ENCODE peak calls at places on chromosomes 6 and 20, in ten cellular contexts. L is right cardiac atrium, A is foreskin fibroblast, V is HepG2, D is right lobe of liver, P is OCI-LY7, U is choroid plexus epithelial cell, X is ascending aorta, C is transverse colon, T is cardiac fibroblast. M is an unnamed sample.

GRCh38 chr20:42714298-42715141 is 475.2 kb downstream of the PTPRT start:
- DNase-seq in L (no peak), A (no peak), V (no peak), D (no peak), P (no peak), U (peak), X (no peak), C (no peak), T (no peak), M (no peak)

GRCh38 chr6:146331008-146331407 is 212.6 kb upstream of the RAB32 start:
- DNase-seq in L (no peak), A (no peak), V (no peak), D (no peak), P (no peak), U (no peak), X (no peak), C (no peak), T (no peak), M (no peak)

GRCh38 chr6:133895573-133896343 is 6.8 kb downstream of the TCF21 start:
- DNase-seq in L (peak), A (peak), V (no peak), D (no peak), P (no peak), U (peak), X (no peak), C (no peak), T (peak), M (no peak)

GRCh38 chr6:11221623-11222384 is 10.7 kb downstream of the NEDD9 start:
- DNase-seq in L (no peak), A (no peak), V (no peak), D (no peak), P (no peak), U (no peak), X (no peak), C (no peak), T (no peak), M (no peak)

GRCh38 chr6:105628156-105628860 is 225.4 kb upstream of the PREP start:
- DNase-seq in L (no peak), A (no peak), V (no peak), D (no peak), P (no peak), U (no peak), X (no peak), C (no peak), T (no peak), M (no peak)

GRCh38 chr6:11006060-11006459 is 38.0 kb downstream of the ELOVL2 start:
- DNase-seq in L (no peak), A (peak), V (peak), D (no peak), P (no peak), U (peak), X (no peak), C (no peak), T (no peak), M (no peak)

GRCh38 chr20:30284533-30284932 is 972.9 kb upstream of the DEFB115 start:
- DNase-seq in L (no peak), A (no peak), V (no peak), D (no peak), P (no peak), U (no peak), X (no peak), C (no peak), T (no peak), M (no peak)

GRCh38 chr20:57409316-57409671 is 18.1 kb downstream of the RBM38 start:
- DNase-seq in L (peak), A (no peak), V (no peak), D (no peak), P (no peak), U (no peak), X (no peak), C (no peak), T (no peak), M (no peak)

GRCh38 chr6:135212020-135212806 is 31.1 kb downstream of the MYB start:
- DNase-seq in L (no peak), A (peak), V (no peak), D (no peak), P (no peak), U (peak), X (no peak), C (no peak), T (no peak), M (no peak)

GRCh38 chr6:142048593-142048980 is 84.1 kb upstream of the GJE1 start:
- DNase-seq in L (no peak), A (no peak), V (no peak), D (no peak), P (no peak), U (no peak), X (no peak), C (no peak), T (no peak), M (no peak)

GRCh38 chr6:157466340-157466643 is 85.3 kb downstream of the ZDHHC14 start:
- DNase-seq in L (no peak), A (no peak), V (no peak), D (no peak), P (no peak), U (no peak), X (no peak), C (no peak), T (no peak), M (no peak)

GRCh38 chr6:100456881-100457220 is 7.9 kb downstream of the SIM1 start:
- DNase-seq in L (no peak), A (peak), V (no peak), D (no peak), P (no peak), U (no peak), X (no peak), C (no peak), T (no peak), M (no peak)

GRCh38 chr20:9926476-9926875 is 87.6 kb upstream of the PAK5 start:
- DNase-seq in L (no peak), A (no peak), V (no peak), D (no peak), P (no peak), U (no peak), X (no peak), C (no peak), T (no peak), M (no peak)

GRCh38 chr6:119575721-119576120 is 226.2 kb upstream of the MAN1A1 start:
- DNase-seq in L (no peak), A (peak), V (no peak), D (no peak), P (no peak), U (peak), X (no peak), C (no peak), T (peak), M (no peak)

GRCh38 chr6:135540207-135540877 is 42.8 kb upstream of the AHI1 start:
- DNase-seq in L (peak), A (peak), V (no peak), D (no peak), P (no peak), U (peak), X (no peak), C (no peak), T (peak), M (peak)

GRCh38 chr6:158669145-158670035 is 19.5 kb downstream of the SYTL3 start:
- DNase-seq in L (no peak), A (peak), V (no peak), D (no peak), P (no peak), U (peak), X (no peak), C (no peak), T (no peak), M (no peak)

GRCh38 chr6:34414999-34415858 is 10.6 kb downstream of the RPS10 start:
- DNase-seq in L (peak), A (peak), V (peak), D (no peak), P (peak), U (peak), X (no peak), C (peak), T (peak), M (peak)

GRCh38 chr20:49482173-49482572 is 295 bp downstream of the KCNB1 start:
- DNase-seq in L (no peak), A (no peak), V (no peak), D (no peak), P (no peak), U (no peak), X (no peak), C (no peak), T (no peak), M (no peak)

GRCh38 chr20:8646026-8646425 is 422.9 kb upstream of the PLCB4 start:
- DNase-seq in L (no peak), A (peak), V (no peak), D (no peak), P (no peak), U (no peak), X (no peak), C (no peak), T (peak), M (no peak)

GRCh38 chr20:8032499-8032898 is 12.9 kb upstream of the TMX4 start:
- DNase-seq in L (no peak), A (no peak), V (no peak), D (no peak), P (no peak), U (no peak), X (no peak), C (no peak), T (no peak), M (no peak)

GRCh38 chr6:139378226-139378625 is 3.8 kb upstream of the CITED2 start:
- DNase-seq in L (no peak), A (no peak), V (no peak), D (no peak), P (no peak), U (no peak), X (no peak), C (no peak), T (no peak), M (no peak)

GRCh38 chr20:43383026-43383795 is 74.5 kb upstream of the SRSF6 start:
- DNase-seq in L (peak), A (no peak), V (no peak), D (no peak), P (no peak), U (no peak), X (no peak), C (no peak), T (peak), M (peak)

GRCh38 chr6:106324726-106325335 is 729 bp downstream of the ATG5 start:
- DNase-seq in L (no peak), A (peak), V (no peak), D (no peak), P (peak), U (peak), X (no peak), C (no peak), T (peak), M (no peak)

GRCh38 chr6:80553071-80553740 is 446.7 kb downstream of the BCKDHB start:
- DNase-seq in L (peak), A (no peak), V (no peak), D (no peak), P (no peak), U (peak), X (no peak), C (no peak), T (no peak), M (no peak)

GRCh38 chr6:5325173-5325572 is 63.9 kb downstream of the FARS2 start:
- DNase-seq in L (no peak), A (no peak), V (no peak), D (no peak), P (no peak), U (no peak), X (no peak), C (no peak), T (no peak), M (peak)

GRCh38 chr6:128139519-128139918 is 238.7 kb upstream of the THEMIS start:
- DNase-seq in L (no peak), A (peak), V (peak), D (no peak), P (no peak), U (peak), X (no peak), C (no peak), T (peak), M (no peak)

GRCh38 chr6:138107752-138108592 is 753 bp upstream of the PERP start:
- DNase-seq in L (no peak), A (no peak), V (peak), D (peak), P (no peak), U (no peak), X (no peak), C (peak), T (no peak), M (no peak)

GRCh38 chr6:109767961-109768360 is 76.9 kb downstream of the FIG4 start:
- DNase-seq in L (no peak), A (peak), V (no peak), D (no peak), P (no peak), U (no peak), X (no peak), C (no peak), T (peak), M (no peak)

GRCh38 chr6:6332240-6332639 is 11.8 kb upstream of the F13A1 start:
- DNase-seq in L (no peak), A (no peak), V (no peak), D (no peak), P (peak), U (no peak), X (no peak), C (no peak), T (no peak), M (peak)

GRCh38 chr6:292506-293184 is 358 bp downstream of the DUSP22 start:
- DNase-seq in L (peak), A (peak), V (peak), D (peak), P (peak), U (peak), X (no peak), C (peak), T (peak), M (peak)

GRCh38 chr20:53890434-53891305 is 179.7 kb downstream of the BCAS1 start:
- DNase-seq in L (no peak), A (peak), V (no peak), D (no peak), P (no peak), U (no peak), X (no peak), C (peak), T (no peak), M (no peak)

GRCh38 chr6:14499804-14500203 is 382.2 kb downstream of the CD83 start:
- DNase-seq in L (no peak), A (peak), V (no peak), D (no peak), P (no peak), U (peak), X (no peak), C (no peak), T (peak), M (no peak)

GRCh38 chr6:112231609-112232060 is 22.7 kb downstream of the LAMA4 start:
- DNase-seq in L (no peak), A (peak), V (no peak), D (no peak), P (no peak), U (peak), X (no peak), C (no peak), T (peak), M (no peak)

GRCh38 chr6:16305246-16305725 is 66.9 kb downstream of the GMPR start:
- DNase-seq in L (no peak), A (no peak), V (peak), D (no peak), P (no peak), U (no peak), X (no peak), C (peak), T (no peak), M (peak)

GRCh38 chr20:24842591-24843442 is 106.3 kb upstream of the CST7 start:
- DNase-seq in L (no peak), A (no peak), V (no peak), D (no peak), P (peak), U (no peak), X (no peak), C (peak), T (no peak), M (peak)

GRCh38 chr6:160348209-160348551 is at the start of gene SLC22A3:
- DNase-seq in L (peak), A (peak), V (no peak), D (peak), P (no peak), U (no peak), X (no peak), C (peak), T (no peak), M (no peak)

DNA sequence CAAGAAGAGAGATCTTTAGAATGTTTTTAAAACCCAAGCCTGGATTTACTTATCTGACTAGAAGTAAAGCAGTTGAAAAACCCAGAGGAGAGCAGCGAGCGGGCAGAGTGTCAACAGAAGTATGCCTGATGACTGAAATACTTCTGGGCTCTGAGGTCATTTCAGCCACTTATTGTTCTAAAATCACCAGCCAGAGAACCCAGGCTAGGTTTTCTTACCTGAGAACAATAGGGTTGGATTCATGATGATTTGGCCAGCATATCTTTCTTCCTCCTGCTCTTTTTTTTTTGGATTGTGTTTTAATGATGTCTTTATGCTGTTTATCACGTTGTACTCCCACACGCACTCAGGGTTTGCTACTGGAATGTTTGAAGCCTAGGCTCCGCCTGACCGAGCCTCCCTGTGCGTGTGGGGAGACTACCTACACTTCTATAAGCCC is 63.0 kb upstream of the KIF25 start:
- DNase-seq in L (no peak), A (no peak), V (no peak), D (no peak), P (no peak), U (no peak), X (no peak), C (peak), T (no peak), M (no peak)
- H3K4me3 ChIP-seq in L (peak), A (no peak), V (no peak), D (peak), P (no peak), U (no peak), X (no peak), C (peak), T (no peak), M (no peak)

DNA sequence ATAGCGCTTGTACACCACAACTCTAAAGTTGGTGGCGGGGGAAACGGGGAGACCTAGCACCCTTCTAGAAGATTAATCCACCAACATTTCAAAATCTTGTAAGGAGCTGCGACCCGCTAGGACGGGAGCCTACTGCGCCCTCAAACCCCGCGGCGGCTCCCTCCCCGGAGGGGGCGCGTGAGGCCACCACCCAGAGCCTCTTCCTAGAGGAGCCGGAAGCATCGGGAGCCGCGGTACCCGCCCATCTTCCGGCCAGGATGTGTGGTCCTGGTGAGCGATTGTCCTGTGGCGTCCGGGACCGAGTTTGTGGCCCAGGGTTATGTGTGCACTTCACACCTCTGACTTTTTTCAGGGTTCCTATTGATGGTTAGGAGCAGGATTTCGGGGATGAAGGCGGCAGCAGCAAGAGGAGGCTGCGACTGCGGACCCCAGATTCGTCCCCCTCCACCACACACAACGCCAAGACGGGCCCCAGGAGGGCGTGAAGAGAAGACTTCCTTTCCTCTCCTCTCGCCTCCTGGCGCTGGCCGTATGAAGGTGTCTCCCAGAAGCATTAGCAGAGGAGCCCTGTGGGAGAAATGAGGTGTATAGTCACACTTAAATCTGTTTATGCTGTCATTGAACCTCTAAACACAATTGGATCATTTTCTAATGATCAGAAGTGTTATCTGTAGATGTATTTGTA is 10.7 kb downstream of the ZNF165 start:
- DNase-seq in L (peak), A (peak), V (no peak), D (peak), P (no peak), U (no peak), X (no peak), C (no peak), T (no peak), M (no peak)
- H3K4me3 ChIP-seq in L (peak), A (peak), V (no peak), D (peak), P (no peak), U (peak), X (no peak), C (peak), T (peak), M (no peak)

GRCh38 chr20:40702504-40702903 is 13.5 kb upstream of the MAFB start:
- DNase-seq in L (no peak), A (peak), V (peak), D (no peak), P (no peak), U (no peak), X (no peak), C (no peak), T (no peak), M (no peak)

GRCh38 chr20:40705413-40705812 is 16.4 kb upstream of the MAFB start:
- DNase-seq in L (no peak), A (no peak), V (no peak), D (no peak), P (no peak), U (no peak), X (no peak), C (no peak), T (no peak), M (no peak)

GRCh38 chr20:40706977-40707582 is 18.0 kb upstream of the MAFB start:
- DNase-seq in L (no peak), A (no peak), V (peak), D (peak), P (peak), U (no peak), X (no peak), C (no peak), T (no peak), M (peak)

GRCh38 chr20:40703981-40704530 is 15.0 kb upstream of the MAFB start:
- DNase-seq in L (no peak), A (no peak), V (no peak), D (no peak), P (no peak), U (no peak), X (no peak), C (no peak), T (no peak), M (peak)

DNA sequence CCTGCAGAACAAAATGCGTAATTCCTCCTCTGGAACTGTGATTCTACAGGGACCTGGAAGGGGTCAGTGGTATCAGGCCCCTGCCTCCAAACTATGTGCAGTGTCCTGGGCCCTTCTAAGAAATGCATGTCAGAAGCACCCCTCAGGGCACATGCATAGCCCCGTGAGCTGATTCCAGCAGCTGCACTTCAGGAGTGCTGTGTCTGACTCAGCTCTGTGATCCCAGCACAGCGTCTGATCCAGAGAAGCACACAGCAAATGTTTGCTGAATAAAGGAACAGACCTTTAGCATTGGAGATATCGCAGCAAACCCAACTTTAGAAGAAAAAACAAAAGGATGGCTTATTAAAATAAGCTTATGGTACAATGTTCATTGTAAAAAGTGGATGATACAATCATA is 15.8 kb upstream of the MAFB start:
- DNase-seq in L (no peak), A (peak), V (no peak), D (no peak), P (no peak), U (no peak), X (no peak), C (no peak), T (no peak), M (no peak)
- H3K4me3 ChIP-seq in L (no peak), A (no peak), V (no peak), D (no peak), P (no peak), U (no peak), X (no peak), C (no peak), T (no peak), M (no peak)

GRCh38 chr20:38918172-38918571 is 8.0 kb upstream of the FAM83D start:
- DNase-seq in L (no peak), A (no peak), V (no peak), D (no peak), P (no peak), U (no peak), X (no peak), C (no peak), T (no peak), M (no peak)

GRCh38 chr20:38924718-38925117 is 1.5 kb upstream of the FAM83D start:
- DNase-seq in L (no peak), A (no peak), V (no peak), D (no peak), P (no peak), U (no peak), X (no peak), C (no peak), T (no peak), M (no peak)

GRCh38 chr20:38920851-38921250 is 5.4 kb upstream of the FAM83D start:
- DNase-seq in L (no peak), A (no peak), V (no peak), D (no peak), P (no peak), U (no peak), X (no peak), C (no peak), T (no peak), M (no peak)

GRCh38 chr20:38919683-38920082 is 6.5 kb upstream of the FAM83D start:
- DNase-seq in L (no peak), A (no peak), V (no peak), D (no peak), P (no peak), U (no peak), X (no peak), C (no peak), T (no peak), M (no peak)

DNA sequence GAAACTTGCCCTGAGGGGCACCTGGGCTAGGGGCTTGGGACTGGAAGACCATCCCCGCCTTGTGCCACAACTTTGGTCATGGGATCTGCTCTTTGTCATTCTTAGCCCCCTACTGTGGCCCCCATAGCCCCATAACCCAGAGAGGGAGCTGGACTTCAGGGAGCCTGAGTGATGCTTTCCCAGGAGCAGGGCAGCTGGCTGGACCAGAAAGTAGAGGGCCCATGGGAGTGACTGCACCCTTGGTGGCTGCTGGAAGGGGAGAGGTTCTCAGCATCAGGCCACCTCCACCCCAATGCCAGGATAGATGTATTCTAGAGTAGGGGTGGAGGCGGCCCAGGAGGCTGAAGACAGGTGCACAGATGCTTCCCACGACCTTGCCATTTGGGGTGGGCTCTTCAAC is 5.8 kb upstream of the FAM83D start:
- DNase-seq in L (no peak), A (no peak), V (no peak), D (no peak), P (no peak), U (no peak), X (no peak), C (no peak), T (no peak), M (no peak)
- H3K4me3 ChIP-seq in L (no peak), A (no peak), V (no peak), D (no peak), P (no peak), U (no peak), X (no peak), C (no peak), T (no peak), M (no peak)